ENCODE peak calls at places on chromosomes 6 and 20, in seven cellular contexts. L is heart right ventricle; C is NCI-H1105 treated with DMSO at 0.1 percent for 48 hours; T is activated T-cell treated with anti-CD3 and anti-CD28 coated beads, Interleukin-2, amount 50 U/mL, for 72 hours; Y is activated CD8-positive, alpha-beta memory T cell treated with anti-CD3 and anti-CD28 coated beads, Interleukin-2, amount 50 U/mL, for 48 hours; X is activated CD4-positive, alpha-beta T cell treated with anti-CD3 and anti-CD28 coated beads, Interleukin-2, amount 10 ng/mL, durations not matched to agents 7 days and 5 days; S is AG09319. Z is an unnamed sample.

GRCh38 chr20:33532753-33533459 is 43.0 kb downstream of the CBFA2T2 start:
- DNase-seq in C (no peak), Y (no peak), L (no peak), S (no peak), T (no peak), X (no peak), Z (no peak)

GRCh38 chr20:35478804-35479472 is 23.5 kb downstream of the CEP250 start:
- DNase-seq in L (no peak), X (peak; percentile 25), C (no peak), Y (no peak), T (no peak), S (no peak), Z (no peak)

GRCh38 chr6:118468682-118469465 is 79.2 kb upstream of the PLN start:
- DNase-seq in T (no peak), X (no peak), L (no peak), C (peak; percentile 88), Y (no peak), S (no peak), Z (peak; percentile 19)

GRCh38 chr6:18147160-18147559 is 7.7 kb downstream of the TPMT start:
- DNase-seq in L (no peak), S (no peak), X (no peak), Y (no peak), C (no peak), T (peak; percentile 18), Z (peak; percentile 89)

GRCh38 chr20:49886571-49887203 is 28.6 kb downstream of the SPATA2 start:
- DNase-seq in S (no peak), T (no peak), Y (no peak), C (no peak), L (no peak), X (no peak), Z (no peak)

GRCh38 chr6:14339711-14340590 is 222.4 kb downstream of the CD83 start:
- DNase-seq in X (no peak), Y (no peak), L (no peak), S (no peak), T (no peak), C (no peak), Z (no peak)

GRCh38 chr6:46191961-46192360 is 21.2 kb upstream of the ENPP5 start:
- DNase-seq in C (no peak), Y (no peak), T (no peak), S (peak; percentile 4), X (no peak), L (no peak), Z (peak; percentile 95)

GRCh38 chr6:166778046-166778445 is 151.0 kb upstream of the RPS6KA2 start:
- DNase-seq in L (no peak), Y (peak; percentile 40), X (no peak), S (no peak), T (no peak), C (no peak), Z (no peak)

GRCh38 chr6:53056273-53056672 is 8.9 kb upstream of the FBXO9 start:
- DNase-seq in S (no peak), X (no peak), C (no peak), L (no peak), Y (no peak), T (no peak), Z (no peak)

GRCh38 chr6:13462380-13463326 is 24.7 kb downstream of the GFOD1 start:
- DNase-seq in T (no peak), L (no peak), Y (no peak), X (no peak), S (no peak), C (no peak), Z (no peak)

GRCh38 chr6:170483413-170483812 is 69.7 kb downstream of the PSMB1 start:
- DNase-seq in X (no peak), C (no peak), T (no peak), Y (no peak), L (no peak), S (no peak), Z (no peak)

GRCh38 chr6:16816891-16817290 is 55.6 kb upstream of the ATXN1 start:
- DNase-seq in X (no peak), T (no peak), S (no peak), Y (no peak), C (no peak), L (no peak), Z (no peak)

GRCh38 chr6:52416629-52417151 is 3.5 kb upstream of the EFHC1 start:
- DNase-seq in C (peak; percentile 71), S (peak; percentile 53), Y (no peak), X (peak; percentile 73), T (peak; percentile 59), L (peak; percentile 53), Z (peak; percentile 65)

GRCh38 chr6:33915134-33915533 is 111.3 kb upstream of the MLN start:
- DNase-seq in T (no peak), L (no peak), Y (no peak), X (no peak), S (no peak), C (no peak), Z (no peak)

GRCh38 chr20:38673731-38674177 is 50.5 kb upstream of the SLC32A1 start:
- DNase-seq in C (no peak), T (peak; percentile 31), X (no peak), Y (peak; percentile 64), L (no peak), S (no peak), Z (no peak)

Z was measured in renal cortical epithelial cell.